ENCODE peak calls at places on chromosomes 7 and 10, in six cellular contexts. U is right cardiac atrium, P is aorta, M is HCT116, K is cardiac muscle cell, R is Panc1. Q is an unnamed sample.

GRCh38 chr7:44961844-44962482 is 16.9 kb downstream of the MYO1G start:
- DNase-seq in U (peak; percentile 69), P (peak; percentile 76), M (no peak), K (no peak), R (no peak), Q (no peak)

GRCh38 chr10:97991875-97992274 is 38.5 kb downstream of the CRTAC1 start:
- DNase-seq in U (no peak), P (no peak), M (no peak), K (peak; percentile 87), R (no peak), Q (no peak)

GRCh38 chr7:38600746-38601145 is 30.4 kb downstream of the AMPH start:
- DNase-seq in U (no peak), P (no peak), M (no peak), K (no peak), R (no peak), Q (no peak)

GRCh38 chr7:51278797-51279196 is 37.8 kb downstream of the COBL start:
- DNase-seq in U (no peak), P (no peak), M (no peak), K (no peak), R (no peak), Q (no peak)

GRCh38 chr10:127462643-127463295 is 86.3 kb upstream of the NPS start:
- DNase-seq in U (no peak), P (no peak), M (no peak), K (no peak), R (no peak), Q (no peak)

GRCh38 chr7:145224775-145225174 is 388.9 kb upstream of the TPK1 start:
- DNase-seq in U (no peak), P (no peak), M (no peak), K (no peak), R (no peak), Q (no peak)

GRCh38 chr7:152076324-152076821 is 50.9 kb downstream of the GALNT11 start:
- DNase-seq in U (no peak), P (no peak), M (peak; percentile 16), K (peak; percentile 18), R (peak; percentile 8), Q (no peak)

GRCh38 chr7:158416283-158416933 is 171.2 kb downstream of the PTPRN2 start:
- DNase-seq in U (no peak), P (no peak), M (no peak), K (no peak), R (no peak), Q (no peak)

GRCh38 chr10:113558336-113558735 is 5.5 kb downstream of the HABP2 start:
- DNase-seq in U (no peak), P (peak; percentile 15), M (no peak), K (no peak), R (no peak), Q (no peak)

GRCh38 chr7:14020339-14020900 is 31.0 kb upstream of the ETV1 start:
- DNase-seq in U (no peak), P (no peak), M (no peak), K (no peak), R (no peak), Q (no peak)

GRCh38 chr10:92830478-92831389 is 17.6 kb upstream of the EXOC6 start:
- DNase-seq in U (no peak), P (no peak), M (no peak), K (no peak), R (no peak), Q (no peak)

GRCh38 chr10:79406683-79407396 is 38.6 kb downstream of the ZCCHC24 start:
- DNase-seq in U (peak; percentile 47), P (peak; percentile 52), M (no peak), K (no peak), R (no peak), Q (peak; percentile 61)

GRCh38 chr10:14017380-14017943 is 313.3 kb downstream of the FRMD4A start:
- DNase-seq in U (no peak), P (no peak), M (no peak), K (no peak), R (no peak), Q (no peak)

GRCh38 chr7:27247452-27248426 is 5.1 kb downstream of the EVX1 start:
- DNase-seq in U (no peak), P (no peak), M (no peak), K (no peak), R (no peak), Q (no peak)

GRCh38 chr10:117363027-117363426 is 12.2 kb downstream of the PDZD8 start:
- DNase-seq in U (no peak), P (no peak), M (no peak), K (no peak), R (peak; percentile 47), Q (no peak)

GRCh38 chr7:43692582-43693373 is 36.5 kb downstream of the COA1 start:
- DNase-seq in U (no peak), P (no peak), M (no peak), K (no peak), R (no peak), Q (no peak)

GRCh38 chr7:1056006-1056784 is 11.8 kb downstream of the GPR146 start:
- DNase-seq in U (peak; percentile 81), P (no peak), M (no peak), K (no peak), R (no peak), Q (peak; percentile 76)

GRCh38 chr7:148553979-148554378 is 36.6 kb upstream of the C7orf33 start:
- DNase-seq in U (no peak), P (no peak), M (no peak), K (no peak), R (no peak), Q (no peak)

GRCh38 chr10:30701471-30702173 is 72.1 kb upstream of the LYZL2 start:
- DNase-seq in U (no peak), P (no peak), M (no peak), K (no peak), R (peak; percentile 2), Q (no peak)

GRCh38 chr7:90165724-90166123 is 11.5 kb downstream of the STEAP1 start:
- DNase-seq in U (no peak), P (no peak), M (no peak), K (no peak), R (no peak), Q (no peak)

GRCh38 chr10:125007436-125007835 is 65.5 kb downstream of the ZRANB1 start:
- DNase-seq in U (peak; percentile 25), P (no peak), M (no peak), K (no peak), R (no peak), Q (no peak)

GRCh38 chr7:83633516-83633915 is 15.4 kb downstream of the SEMA3E start:
- DNase-seq in U (no peak), P (no peak), M (no peak), K (no peak), R (no peak), Q (no peak)

GRCh38 chr10:3999642-4000041 is 214.6 kb upstream of the KLF6 start:
- DNase-seq in U (no peak), P (no peak), M (no peak), K (no peak), R (no peak), Q (no peak)

GRCh38 chr7:48111596-48111995 is 22.5 kb downstream of the UPP1 start:
- DNase-seq in U (no peak), P (no peak), M (no peak), K (no peak), R (no peak), Q (no peak)

GRCh38 chr7:129781128-129781855 is 169.8 kb downstream of the NRF1 start:
- DNase-seq in U (peak; percentile 48), P (no peak), M (peak; percentile 7), K (no peak), R (no peak), Q (no peak)
- H3K4me3 ChIP-seq in U (peak overlapping the region; percentile 49), P (no peak overlapping the region), M (peak overlapping the region; percentile 87), K (no peak overlapping the region), R (peak overlapping the region; percentile 85), Q (no peak overlapping the region)

GRCh38 chr7:140655511-140656408 is 15.1 kb upstream of the DENND2A start:
- DNase-seq in U (no peak), P (peak; percentile 45), M (no peak), K (no peak), R (no peak), Q (no peak)

GRCh38 chr7:140656548-140657515 is 15.9 kb upstream of the ADCK2 start:
- DNase-seq in U (no peak), P (peak; percentile 67), M (no peak), K (peak; percentile 69), R (no peak), Q (no peak)

GRCh38 chr7:140659727-140660396 is 12.9 kb upstream of the ADCK2 start:
- DNase-seq in U (no peak), P (peak; percentile 19), M (no peak), K (no peak), R (no peak), Q (no peak)

GRCh38 chr7:140661124-140661523 is 11.6 kb upstream of the ADCK2 start:
- DNase-seq in U (no peak), P (no peak), M (no peak), K (no peak), R (no peak), Q (no peak)
- H3K4me1 ChIP-seq in U (peaks cover 5% of the 10 kb centered on the region), P (no peaks in the 10 kb centered on the region), M (no peaks in the 10 kb centered on the region), K (peaks cover 9% of the 10 kb centered on the region), R (no peaks in the 10 kb centered on the region), Q (peaks cover 2% of the 10 kb centered on the region)

DNA sequence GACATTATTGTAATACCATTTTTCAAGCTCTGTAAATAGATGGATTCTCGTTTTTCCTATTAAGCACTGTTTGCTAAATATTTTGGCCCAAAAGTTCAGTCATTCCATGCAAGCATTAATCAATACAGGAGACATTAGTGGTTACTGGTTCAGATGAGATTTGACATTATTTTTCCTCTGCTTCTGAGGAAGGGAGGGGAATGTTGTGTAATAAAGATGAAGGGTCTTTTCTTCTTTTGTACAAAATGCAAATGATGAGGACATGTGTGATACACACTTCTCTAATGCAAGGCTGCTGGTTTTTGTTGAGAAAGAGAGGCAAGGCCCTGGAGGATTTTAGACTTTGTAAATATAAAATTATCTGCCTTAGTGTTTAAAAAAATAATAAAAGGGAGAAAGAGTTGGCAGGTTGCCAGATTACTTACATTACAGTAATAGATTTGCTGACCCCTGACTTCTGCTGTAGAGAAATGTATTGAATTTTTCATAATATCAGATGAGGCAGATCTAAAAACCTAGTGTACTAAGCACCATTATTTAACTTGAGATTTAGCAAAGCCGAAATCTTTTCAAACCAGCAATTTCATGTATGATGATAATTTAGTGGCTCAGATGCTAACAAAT is 179.9 kb downstream of the ARID5B start:
- DNase-seq in U (no peak), P (no peak), M (no peak), K (no peak), R (no peak), Q (no peak)
- H3K27ac ChIP-seq in U (no peak overlapping the region), P (peak overlapping the region; percentile 29), M (no peak overlapping the region), K (no peak overlapping the region), R (peak overlapping the region; percentile 84), Q (no peak overlapping the region)

GRCh38 chr10:18625906-18626305 is 25.5 kb downstream of the NSUN6 start:
- DNase-seq in U (no peak), P (no peak), M (no peak), K (no peak), R (no peak), Q (no peak)
- H3K4me3 ChIP-seq in U (no peak overlapping the region), P (no peak overlapping the region), M (no peak overlapping the region), K (no peak overlapping the region), R (no peak overlapping the region), Q (no peak overlapping the region)

Q was measured in kidney.